ENCODE peak calls at places on chromosomes 4 and X, in four cellular contexts. One of them, this sample, is unnamed. For H3K4me1, the result is how much of the 10 kb centered on the place peaks cover.

GRCh38 chr4:150722908-150723362 is 141.0 kb downstream of the MAB21L2 start:
- DNase-seq in OCI-LY7: no peak
- DNase-seq in astrocyte: no peak
- DNase-seq in cardiac muscle cell: peak
- DNase-seq in this sample: no peak

GRCh38 chr4:128285085-128286023 is 2.3 kb downstream of the PGRMC2 start:
- DNase-seq in astrocyte: peak
- DNase-seq in OCI-LY7: no peak
- DNase-seq in cardiac muscle cell: no peak
- DNase-seq in this sample: no peak

GRCh38 chr4:97104006-97104405 is 1039.3 kb downstream of the STPG2 start:
- DNase-seq in cardiac muscle cell: no peak
- DNase-seq in OCI-LY7: no peak
- DNase-seq in astrocyte: no peak
- DNase-seq in this sample: no peak

GRCh38 chr4:152077582-152077981 is 316.8 kb upstream of the GATB start:
- DNase-seq in cardiac muscle cell: no peak
- DNase-seq in OCI-LY7: no peak
- DNase-seq in astrocyte: no peak
- DNase-seq in this sample: no peak

GRCh38 chr4:156948738-156949137 is 22.9 kb downstream of the PDGFC start:
- DNase-seq in cardiac muscle cell: no peak
- DNase-seq in astrocyte: no peak
- DNase-seq in OCI-LY7: no peak
- DNase-seq in this sample: no peak

GRCh38 chr4:113435893-113436292 is 325.6 kb downstream of the CAMK2D start:
- DNase-seq in astrocyte: peak
- DNase-seq in OCI-LY7: no peak
- DNase-seq in cardiac muscle cell: no peak
- DNase-seq in this sample: peak

GRCh38 chr4:159117968-159118367 is 15.1 kb downstream of the RAPGEF2 start:
- DNase-seq in astrocyte: no peak
- DNase-seq in OCI-LY7: no peak
- DNase-seq in cardiac muscle cell: no peak
- DNase-seq in this sample: no peak

GRCh38 chr4:145061325-145061920 is 36.6 kb downstream of the ANAPC10 start:
- DNase-seq in astrocyte: peak
- DNase-seq in OCI-LY7: peak
- DNase-seq in cardiac muscle cell: peak
- DNase-seq in this sample: peak

GRCh38 chr4:162015090-162015489 is 148.7 kb downstream of the FSTL5 start:
- DNase-seq in astrocyte: peak
- DNase-seq in OCI-LY7: no peak
- DNase-seq in cardiac muscle cell: no peak
- DNase-seq in this sample: no peak

GRCh38 chr4:174217273-174218126 is 66.0 kb downstream of the FBXO8 start:
- DNase-seq in cardiac muscle cell: peak
- DNase-seq in astrocyte: peak
- DNase-seq in OCI-LY7: no peak
- DNase-seq in this sample: no peak

GRCh38 chr4:123870283-123870876 is 473.8 kb downstream of the SPRY1 start:
- DNase-seq in cardiac muscle cell: no peak
- DNase-seq in astrocyte: peak
- DNase-seq in OCI-LY7: no peak
- DNase-seq in this sample: no peak

GRCh38 chr4:112060212-112060611 is 85.0 kb upstream of the FAM241A start:
- DNase-seq in astrocyte: no peak
- DNase-seq in OCI-LY7: peak
- DNase-seq in cardiac muscle cell: peak
- DNase-seq in this sample: no peak

GRCh38 chr4:52535793-52536192 is 123.3 kb downstream of the USP46 start:
- DNase-seq in OCI-LY7: no peak
- DNase-seq in cardiac muscle cell: no peak
- DNase-seq in astrocyte: no peak
- DNase-seq in this sample: no peak

GRCh38 chr4:165425629-165426028 is 46.8 kb downstream of the CPE start:
- DNase-seq in astrocyte: no peak
- DNase-seq in OCI-LY7: no peak
- DNase-seq in cardiac muscle cell: no peak
- DNase-seq in this sample: no peak

GRCh38 chrX:139851730-139852129 is 81.1 kb downstream of the ATP11C start:
- DNase-seq in OCI-LY7: no peak
- DNase-seq in cardiac muscle cell: no peak
- DNase-seq in astrocyte: peak
- DNase-seq in this sample: no peak

GRCh38 chr4:151940290-151940689 is 179.5 kb upstream of the GATB start:
- DNase-seq in astrocyte: no peak
- DNase-seq in cardiac muscle cell: no peak
- DNase-seq in OCI-LY7: no peak
- DNase-seq in this sample: no peak

GRCh38 chrX:40663880-40664630 is 16.7 kb upstream of the CXorf38 start:
- DNase-seq in astrocyte: peak
- DNase-seq in OCI-LY7: no peak
- DNase-seq in cardiac muscle cell: peak
- DNase-seq in this sample: no peak

GRCh38 chr4:42768125-42768748 is 111.3 kb upstream of the ATP8A1 start:
- DNase-seq in cardiac muscle cell: no peak
- DNase-seq in OCI-LY7: peak
- DNase-seq in astrocyte: no peak
- DNase-seq in this sample: no peak

GRCh38 chr4:788006-788635 is 37.8 kb downstream of the CPLX1 start:
- DNase-seq in OCI-LY7: no peak
- DNase-seq in astrocyte: no peak
- DNase-seq in cardiac muscle cell: no peak
- DNase-seq in this sample: no peak
- H3K4me1 ChIP-seq in OCI-LY7: under half
- H3K4me1 ChIP-seq in astrocyte: under half
- H3K4me1 ChIP-seq in cardiac muscle cell: under half
- H3K4me1 ChIP-seq in this sample: under half

GRCh38 chr4:41507292-41507933 is 30.5 kb upstream of the LIMCH1 start:
- DNase-seq in astrocyte: peak
- DNase-seq in OCI-LY7: no peak
- DNase-seq in cardiac muscle cell: no peak
- DNase-seq in this sample: no peak
- H3K27ac ChIP-seq in astrocyte: peak
- H3K27ac ChIP-seq in OCI-LY7: no peak
- H3K27ac ChIP-seq in cardiac muscle cell: no peak
- H3K27ac ChIP-seq in this sample: peak

GRCh38 chr4:153346563-153346962 is 2.1 kb downstream of the MND1 start:
- DNase-seq in OCI-LY7: peak
- DNase-seq in astrocyte: no peak
- DNase-seq in cardiac muscle cell: peak
- DNase-seq in this sample: no peak
- H3K4me1 ChIP-seq in OCI-LY7: half or more
- H3K4me1 ChIP-seq in astrocyte: under half
- H3K4me1 ChIP-seq in cardiac muscle cell: under half
- H3K4me1 ChIP-seq in this sample: half or more

GRCh38 chr4:82833696-82834313 is 35.2 kb upstream of the SCD5 start:
- DNase-seq in astrocyte: peak
- DNase-seq in cardiac muscle cell: no peak
- DNase-seq in OCI-LY7: no peak
- DNase-seq in this sample: peak

GRCh38 chr4:82842593-82842992 is 44.0 kb upstream of the SCD5 start:
- DNase-seq in OCI-LY7: peak
- DNase-seq in astrocyte: no peak
- DNase-seq in cardiac muscle cell: no peak
- DNase-seq in this sample: no peak

DNA sequence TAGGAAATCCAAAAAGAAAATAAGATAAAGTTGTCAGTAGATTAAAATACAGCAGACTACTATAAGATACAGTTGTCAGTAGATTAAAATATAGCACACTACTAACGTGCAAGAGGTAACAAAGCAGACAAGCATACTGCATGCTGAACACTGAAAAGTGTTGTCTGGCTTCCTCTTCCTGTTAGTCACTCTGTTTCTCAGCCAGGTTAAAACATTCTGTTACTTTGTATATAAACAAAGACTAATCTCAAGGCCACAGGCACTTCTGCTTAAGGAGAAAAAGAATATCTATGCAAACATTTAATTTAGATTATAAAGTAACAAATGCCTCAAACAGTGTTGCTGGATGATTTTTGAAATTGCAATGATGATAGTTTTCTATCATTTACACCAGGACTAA is 41.0 kb upstream of the SCD5 start:
- DNase-seq in cardiac muscle cell: no peak
- DNase-seq in OCI-LY7: no peak
- DNase-seq in astrocyte: peak
- DNase-seq in this sample: no peak
- H3K27ac ChIP-seq in cardiac muscle cell: no peak
- H3K27ac ChIP-seq in OCI-LY7: no peak
- H3K27ac ChIP-seq in astrocyte: no peak
- H3K27ac ChIP-seq in this sample: no peak

GRCh38 chr4:8726344-8726851 is 133.8 kb downstream of the CPZ start:
- DNase-seq in OCI-LY7: no peak
- DNase-seq in astrocyte: no peak
- DNase-seq in cardiac muscle cell: no peak
- DNase-seq in this sample: peak
- H3K4me1 ChIP-seq in OCI-LY7: under half
- H3K4me1 ChIP-seq in astrocyte: under half
- H3K4me1 ChIP-seq in cardiac muscle cell: under half
- H3K4me1 ChIP-seq in this sample: under half

DNA sequence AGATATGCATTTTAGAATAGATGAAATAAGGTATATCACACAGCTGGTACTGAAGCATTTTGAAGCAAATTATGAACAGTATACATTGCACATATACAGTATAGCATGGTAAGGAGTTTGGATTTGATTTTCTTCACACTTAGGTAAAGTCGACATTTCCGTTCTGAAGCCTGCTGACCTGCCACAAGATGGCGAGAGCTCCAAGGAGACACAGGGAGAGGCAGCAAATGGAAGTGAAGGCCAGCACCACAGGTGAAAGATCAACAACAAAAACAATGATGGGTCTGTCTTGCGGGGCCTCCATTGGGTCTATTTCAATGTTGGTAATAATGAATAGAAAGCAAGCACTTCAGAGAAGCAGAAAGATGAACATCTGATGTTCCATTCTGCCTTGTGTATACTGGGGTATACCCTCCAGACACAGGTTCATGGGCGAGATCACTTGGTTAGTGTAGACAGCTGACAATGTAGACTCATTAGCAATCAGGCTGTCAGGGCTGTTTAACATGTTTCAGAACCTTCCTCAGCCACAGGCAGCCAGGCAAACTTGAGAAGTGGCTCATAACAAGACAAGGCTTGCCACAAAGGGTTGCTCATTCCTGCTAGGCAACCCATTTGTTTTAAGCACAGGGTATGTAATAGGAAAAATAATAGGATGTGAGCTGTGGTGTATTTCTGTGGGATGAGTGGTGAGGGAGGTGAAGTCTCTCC is 21.4 kb upstream of the NOX1 start:
- DNase-seq in OCI-LY7: peak
- DNase-seq in cardiac muscle cell: peak
- DNase-seq in astrocyte: peak
- DNase-seq in this sample: no peak
- H3K27ac ChIP-seq in OCI-LY7: no peak
- H3K27ac ChIP-seq in cardiac muscle cell: no peak
- H3K27ac ChIP-seq in astrocyte: no peak
- H3K27ac ChIP-seq in this sample: no peak

DNA sequence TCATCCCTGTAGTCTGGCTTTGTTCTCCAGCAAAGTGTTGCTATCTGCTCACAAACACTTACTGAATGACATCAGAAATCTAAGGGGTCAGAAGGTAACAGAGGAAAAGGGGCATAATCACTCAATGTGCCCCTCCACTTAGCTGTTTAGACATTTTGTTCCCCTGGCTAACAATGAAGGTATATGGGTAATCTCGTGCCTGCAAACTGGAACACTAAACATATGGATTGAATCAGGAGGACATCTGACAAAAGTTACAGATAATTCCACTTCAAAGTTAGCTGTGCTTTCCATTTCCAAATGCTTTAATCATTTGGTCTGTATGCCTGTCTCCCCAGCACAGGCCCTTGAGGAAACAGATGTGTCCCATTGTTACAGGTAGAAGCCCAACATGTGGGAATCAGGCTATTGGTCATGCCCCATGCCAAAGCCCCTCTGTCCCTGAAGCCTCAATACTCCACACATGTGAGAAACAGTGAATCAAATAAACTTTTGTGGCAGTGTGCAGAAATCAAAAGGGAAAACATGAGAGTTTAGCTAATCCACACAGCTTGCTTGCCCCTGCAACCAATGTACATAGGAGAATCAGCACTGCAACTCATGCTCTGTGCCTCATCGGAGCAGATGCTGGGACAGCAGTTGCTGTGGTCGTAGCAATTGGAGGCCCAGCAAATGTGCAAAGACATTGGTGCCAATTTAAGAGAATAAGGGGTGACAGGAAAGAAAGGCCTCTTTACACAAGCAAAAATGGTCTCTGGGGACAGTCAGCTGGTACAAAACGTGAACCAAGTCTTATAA is 111.7 kb downstream of the RNF150 start:
- DNase-seq in astrocyte: no peak
- DNase-seq in cardiac muscle cell: peak
- DNase-seq in OCI-LY7: no peak
- DNase-seq in this sample: no peak
- H3K4me1 ChIP-seq in astrocyte: under half
- H3K4me1 ChIP-seq in cardiac muscle cell: half or more
- H3K4me1 ChIP-seq in OCI-LY7: under half
- H3K4me1 ChIP-seq in this sample: under half

DNA sequence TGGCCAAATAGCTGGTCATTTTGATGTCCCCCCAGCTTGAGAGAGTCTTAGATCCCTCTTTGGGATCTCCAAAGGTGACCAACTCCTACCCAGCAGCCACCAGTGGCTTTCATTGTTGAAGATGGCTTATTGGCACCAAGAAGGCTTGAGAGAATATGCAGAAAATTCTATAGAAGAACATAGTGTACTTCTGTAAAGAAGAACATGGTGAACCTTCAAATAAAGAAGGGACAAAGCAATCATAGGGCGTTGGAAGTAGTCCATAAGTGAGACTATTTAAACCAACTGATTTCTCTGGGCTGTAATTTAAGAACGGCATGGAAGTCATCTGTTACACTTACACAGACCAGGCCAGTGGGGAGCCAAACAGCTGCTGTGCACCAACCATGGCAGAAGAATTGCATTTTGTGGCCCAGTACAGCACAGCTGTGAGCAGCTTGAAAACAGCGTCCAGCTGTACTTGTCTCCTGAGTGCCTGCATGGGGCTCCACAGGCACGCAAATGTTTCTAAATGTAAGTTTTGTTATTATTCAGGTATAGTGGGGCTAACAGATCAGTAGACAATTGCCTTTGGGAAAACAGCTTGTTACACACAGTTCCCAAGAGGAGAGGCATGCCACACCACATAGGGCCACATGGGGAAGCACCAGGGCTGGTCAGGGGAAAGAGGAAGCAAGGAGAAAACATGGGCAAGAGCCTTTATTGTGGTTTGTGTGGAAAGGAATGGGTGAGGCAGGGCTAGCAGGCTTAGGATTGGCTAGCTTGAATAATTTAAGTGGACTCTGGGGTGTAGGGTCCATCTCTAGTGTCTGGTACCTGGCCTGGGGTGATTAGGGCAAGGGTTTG is 125.0 kb downstream of the ARHGAP6 start:
- DNase-seq in cardiac muscle cell: no peak
- DNase-seq in OCI-LY7: no peak
- DNase-seq in astrocyte: no peak
- DNase-seq in this sample: no peak
- H3K27ac ChIP-seq in cardiac muscle cell: no peak
- H3K27ac ChIP-seq in OCI-LY7: no peak
- H3K27ac ChIP-seq in astrocyte: no peak
- H3K27ac ChIP-seq in this sample: no peak

This sample was measured in SJSA1.